ENCODE peak calls at places on chromosomes 6 and 20, in four cellular contexts. N is K562, I is HepG2, V is GM12878. D is an unnamed sample. For H3K36me3, the result is how much of the 10 kb centered on the place peaks cover.

GRCh38 chr6:42417641-42418112 is 34.0 kb downstream of the TRERF1 start:
- ATAC-seq in N (no peak), I (no peak), V (peak), D (no peak)

GRCh38 chr6:89782222-89782621 is 37.4 kb downstream of the MDN1 start:
- ATAC-seq in N (no peak), I (no peak), V (no peak), D (no peak)

GRCh38 chr20:49384437-49385434 is 97.7 kb downstream of the KCNB1 start:
- ATAC-seq in N (peak), I (peak), V (peak), D (no peak)

GRCh38 chr6:81756690-81757089 is 4.2 kb upstream of the TENT5A start:
- ATAC-seq in N (no peak), I (no peak), V (no peak), D (no peak)

GRCh38 chr6:118489990-118490389 is 58.1 kb upstream of the PLN start:
- ATAC-seq in N (no peak), I (no peak), V (peak), D (no peak)

GRCh38 chr6:112298021-112298745 is 43.8 kb upstream of the LAMA4 start:
- ATAC-seq in N (no peak), I (no peak), V (no peak), D (peak)

GRCh38 chr6:55450007-55450406 is 122.7 kb downstream of the GFRAL start:
- ATAC-seq in N (no peak), I (no peak), V (no peak), D (no peak)

GRCh38 chr6:100745419-100746041 is 135.6 kb downstream of the ASCC3 start:
- ATAC-seq in N (no peak), I (no peak), V (no peak), D (no peak)

GRCh38 chr20:8152183-8152582 is 20.1 kb downstream of the PLCB1 start:
- ATAC-seq in N (no peak), I (no peak), V (no peak), D (no peak)

GRCh38 chr6:158595223-158595622 is 35.3 kb downstream of the TMEM181 start:
- ATAC-seq in N (peak), I (peak), V (peak), D (no peak)

DNA sequence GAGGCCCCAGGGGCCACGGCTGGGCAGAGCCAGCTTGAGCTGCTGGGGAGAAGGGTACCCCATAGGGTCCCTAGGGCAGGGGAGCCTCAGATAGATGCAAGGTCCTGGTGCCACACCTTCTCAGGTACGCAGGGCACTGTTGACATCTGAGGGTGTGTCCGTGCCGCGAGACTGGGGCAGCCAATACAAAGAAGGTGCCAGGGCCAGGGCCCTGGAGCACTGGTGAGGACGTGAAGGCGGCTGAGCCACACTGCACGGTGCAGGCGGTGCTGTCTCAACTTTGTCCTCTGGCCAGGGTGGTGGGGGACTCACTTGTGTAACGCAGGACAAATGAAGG is 649 bp upstream of the LRRC73 start:
- ATAC-seq in N (no peak), I (no peak), V (no peak), D (no peak)
- H3K27ac ChIP-seq in N (no peak), I (no peak), V (no peak), D (peak)

DNA sequence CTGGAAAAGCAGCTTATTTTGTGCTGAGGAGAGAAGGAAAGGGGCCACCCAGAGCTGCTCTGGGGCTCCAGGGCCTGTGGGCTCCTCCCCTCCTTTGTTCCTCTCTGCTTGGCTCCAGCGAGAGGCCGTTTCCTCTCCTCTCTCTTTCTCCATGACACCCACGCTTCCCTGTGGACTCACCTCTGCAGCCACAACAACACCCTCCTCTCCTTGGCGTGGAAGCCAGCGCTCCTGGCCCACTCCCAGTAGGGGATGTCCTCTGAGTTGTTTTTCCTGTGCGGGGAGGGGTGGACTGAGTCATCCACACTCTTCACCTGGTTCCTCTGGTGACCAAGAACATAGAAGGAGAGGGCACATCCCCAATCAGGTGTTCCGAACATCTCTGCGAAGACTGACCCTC is 4.9 kb upstream of the CDSN start:
- ATAC-seq in N (no peak), I (no peak), V (no peak), D (peak)
- TF ChIP-seq EP300 in N (no peak), I (no peak), V (no peak), D (no peak)

GRCh38 chr6:34837500-34837899 is 45.6 kb downstream of the BLTP3A start:
- ATAC-seq in N (no peak), I (no peak), V (no peak), D (no peak)
- H3K36me3 ChIP-seq in N (half or more), I (under half), V (under half), D (under half)

DNA sequence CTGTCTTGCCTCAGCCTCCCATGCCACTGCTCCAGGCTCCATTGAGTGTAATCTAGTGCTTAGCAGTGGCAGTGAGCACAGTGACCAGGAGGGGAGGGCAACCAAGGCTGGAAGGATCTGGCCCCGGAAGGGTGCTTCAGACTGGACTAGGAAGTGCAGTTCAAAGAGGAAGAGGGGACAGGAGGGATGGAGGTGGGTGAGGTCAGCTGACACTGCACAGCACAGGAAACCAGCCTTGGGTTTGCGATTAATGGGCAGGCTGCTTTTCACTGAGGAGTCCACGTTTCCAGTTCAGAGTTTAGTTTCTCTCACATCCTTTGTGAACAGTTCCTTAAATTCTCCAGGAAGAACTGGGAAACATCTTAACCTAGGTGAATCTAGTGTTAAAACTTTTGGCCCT is 47.0 kb downstream of the CDS2 start:
- ATAC-seq in N (no peak), I (peak), V (no peak), D (no peak)
- H3K27ac ChIP-seq in N (no peak), I (peak), V (no peak), D (peak)

GRCh38 chr20:40279390-40279789 is 409.6 kb downstream of the MAFB start:
- ATAC-seq in N (no peak), I (no peak), V (no peak), D (peak)
- TF ChIP-seq EP300 in N (no peak), I (no peak), V (no peak), D (no peak)

DNA sequence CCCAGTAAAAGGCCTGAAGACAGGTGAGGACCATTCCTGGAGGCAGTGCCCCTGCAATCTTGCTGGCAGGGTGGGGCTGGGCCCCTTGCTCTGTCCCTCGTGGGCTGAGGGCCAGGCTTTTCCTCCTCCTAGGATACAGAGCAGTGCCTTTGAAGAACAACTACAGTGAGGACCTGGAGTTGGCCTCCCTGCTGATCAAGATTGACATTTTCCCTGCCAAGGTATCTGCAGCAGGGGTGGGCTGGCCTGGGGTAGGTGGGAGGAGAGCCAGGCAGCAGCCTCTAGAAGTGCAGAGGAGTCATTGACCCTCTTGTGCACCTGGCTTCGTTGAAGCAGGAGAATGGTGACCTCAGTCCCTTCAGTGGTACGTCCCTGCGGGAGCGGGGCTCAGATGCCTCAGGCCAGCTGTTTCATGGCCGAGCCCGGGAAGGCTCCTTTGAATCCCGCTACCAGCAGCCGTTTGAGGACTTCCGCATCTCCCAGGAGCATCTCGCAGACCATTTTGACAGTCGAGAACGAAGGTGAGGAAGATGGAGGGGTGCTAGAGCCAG is 36.5 kb downstream of the PLCG1 start:
- ATAC-seq in N (no peak), I (no peak), V (no peak), D (no peak)
- H3K36me3 ChIP-seq in N (half or more), I (under half), V (under half), D (half or more)

GRCh38 chr6:18579165-18579564 is 192.0 kb downstream of the RNF144B start:
- ATAC-seq in N (no peak), I (no peak), V (no peak), D (no peak)

GRCh38 chr6:18579869-18580268 is 192.7 kb downstream of the RNF144B start:
- ATAC-seq in N (no peak), I (no peak), V (peak), D (no peak)

GRCh38 chr6:18586133-18586532 is 199.0 kb downstream of the RNF144B start:
- ATAC-seq in N (no peak), I (no peak), V (peak), D (no peak)

GRCh38 chr6:18584372-18584771 is 197.2 kb downstream of the RNF144B start:
- ATAC-seq in N (no peak), I (no peak), V (no peak), D (no peak)

DNA sequence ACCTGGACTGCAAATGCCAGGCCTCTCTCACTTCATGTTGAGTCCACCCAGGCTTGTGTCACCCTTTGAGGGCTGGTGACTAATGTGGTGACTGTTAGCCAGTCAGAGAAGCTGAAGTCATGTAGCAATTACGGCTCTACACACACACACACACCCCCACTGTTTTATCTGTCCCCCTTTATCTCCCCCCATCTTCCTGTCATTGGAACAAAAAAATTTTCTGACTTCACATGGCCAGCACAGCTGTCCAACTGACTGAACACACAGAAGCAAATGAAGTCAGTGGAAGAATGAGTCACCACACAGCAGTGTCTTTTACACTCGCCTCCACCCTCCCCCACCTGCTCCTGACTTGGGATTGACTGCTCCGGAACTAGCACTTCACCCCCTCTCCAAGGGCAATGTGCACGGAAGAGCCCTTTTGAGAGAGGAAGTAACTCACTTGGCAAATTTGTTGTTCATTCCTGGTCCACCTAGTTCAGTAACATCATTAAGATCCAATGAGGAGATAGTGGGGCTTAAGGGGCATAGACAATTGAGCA is 198.0 kb downstream of the RNF144B start:
- ATAC-seq in N (peak), I (peak), V (peak), D (no peak)
- H3K27ac ChIP-seq in N (peak), I (no peak), V (no peak), D (no peak)

D was measured in gastroesophageal sphincter.